ENCODE peak calls at places on chromosomes 16 and 17, in eight cellular contexts. Z, K, I, J, D, M, T and A are unnamed samples.

GRCh38 chr16:87384162-87384999 is 805 bp upstream of the FBXO31 start:
- DNase-seq in Z (no peak), K (peak), I (peak), J (no peak), D (no peak), M (no peak), T (no peak), A (peak)

GRCh38 chr16:15491430-15491829 is 57.0 kb downstream of the BMERB1 start:
- DNase-seq in Z (no peak), K (no peak), I (no peak), J (no peak), D (no peak), M (no peak), T (no peak), A (no peak)

GRCh38 chr17:68288804-68289203 is 2.1 kb downstream of the SLC16A6 start:
- DNase-seq in Z (no peak), K (no peak), I (no peak), J (no peak), D (no peak), M (no peak), T (no peak), A (peak)

GRCh38 chr17:10624966-10625365 is 32.1 kb downstream of the MYH3 start:
- DNase-seq in Z (no peak), K (no peak), I (no peak), J (no peak), D (no peak), M (no peak), T (no peak), A (no peak)

GRCh38 chr17:38628441-38628840 is 22.7 kb upstream of the SRCIN1 start:
- DNase-seq in Z (peak), K (peak), I (no peak), J (no peak), D (no peak), M (peak), T (peak), A (no peak)

GRCh38 chr16:71894229-71894920 is 956 bp upstream of the IST1 start:
- DNase-seq in Z (peak), K (peak), I (no peak), J (peak), D (peak), M (peak), T (peak), A (no peak)

GRCh38 chr17:79251824-79252223 is 177.2 kb downstream of the ENGASE start:
- DNase-seq in Z (peak), K (no peak), I (no peak), J (no peak), D (no peak), M (no peak), T (no peak), A (no peak)

GRCh38 chr16:85982563-85982939 is 83.6 kb downstream of the IRF8 start:
- DNase-seq in Z (no peak), K (no peak), I (no peak), J (no peak), D (no peak), M (no peak), T (no peak), A (no peak)

GRCh38 chr16:6274366-6274765 is 1058.3 kb upstream of the RBFOX1 start:
- DNase-seq in Z (no peak), K (no peak), I (no peak), J (no peak), D (no peak), M (no peak), T (peak), A (no peak)

GRCh38 chr17:74916851-74917199 is 6.2 kb downstream of the USH1G start:
- DNase-seq in Z (no peak), K (peak), I (no peak), J (no peak), D (no peak), M (no peak), T (no peak), A (no peak)

GRCh38 chr17:59626756-59627155 is 7.1 kb downstream of the CLTC start:
- DNase-seq in Z (no peak), K (no peak), I (no peak), J (no peak), D (no peak), M (no peak), T (no peak), A (no peak)

GRCh38 chr16:30521873-30522641 is 4.3 kb downstream of the ZNF768 start:
- DNase-seq in Z (no peak), K (no peak), I (no peak), J (no peak), D (no peak), M (no peak), T (no peak), A (no peak)

GRCh38 chr17:44522883-44523671 is 19.9 kb upstream of the GPATCH8 start:
- DNase-seq in Z (peak), K (peak), I (no peak), J (no peak), D (peak), M (peak), T (peak), A (peak)

GRCh38 chr17:78279360-78279990 is 48.0 kb downstream of the TMEM235 start:
- DNase-seq in Z (no peak), K (no peak), I (no peak), J (no peak), D (no peak), M (no peak), T (no peak), A (no peak)

GRCh38 chr16:21646721-21647561 is 5.5 kb downstream of the IGSF6 start:
- DNase-seq in Z (peak), K (no peak), I (no peak), J (no peak), D (no peak), M (no peak), T (no peak), A (peak)

GRCh38 chr17:38748329-38749221 is at the start of gene PCGF2:
- DNase-seq in Z (peak), K (peak), I (peak), J (peak), D (peak), M (peak), T (peak), A (peak)

GRCh38 chr17:77042688-77043330 is 98.0 kb upstream of the SEC14L1 start:
- DNase-seq in Z (no peak), K (no peak), I (no peak), J (no peak), D (no peak), M (no peak), T (no peak), A (no peak)

GRCh38 chr17:47225436-47225858 is 16.3 kb downstream of the MYL4 start:
- DNase-seq in Z (peak), K (no peak), I (no peak), J (no peak), D (peak), M (peak), T (peak), A (no peak)

GRCh38 chr16:57409065-57409464 is 4.5 kb downstream of the CCL17 start:
- DNase-seq in Z (no peak), K (no peak), I (no peak), J (no peak), D (no peak), M (no peak), T (no peak), A (no peak)

GRCh38 chr17:48642843-48643696 is 16.9 kb upstream of the HOXB9 start:
- DNase-seq in Z (no peak), K (no peak), I (no peak), J (no peak), D (no peak), M (no peak), T (no peak), A (no peak)

GRCh38 chr17:68085751-68086445 is 50.4 kb downstream of the KPNA2 start:
- DNase-seq in Z (no peak), K (no peak), I (no peak), J (no peak), D (no peak), M (no peak), T (no peak), A (no peak)

GRCh38 chr16:66130296-66130910 is 236.1 kb upstream of the CDH5 start:
- DNase-seq in Z (no peak), K (no peak), I (no peak), J (no peak), D (peak), M (peak), T (peak), A (no peak)

GRCh38 chr17:40550608-40551007 is 14.7 kb downstream of the CCR7 start:
- DNase-seq in Z (no peak), K (no peak), I (no peak), J (peak), D (peak), M (peak), T (peak), A (peak)

GRCh38 chr16:28845173-28846079 is 722 bp downstream of the TUFM start:
- DNase-seq in Z (peak), K (no peak), I (no peak), J (no peak), D (peak), M (peak), T (peak), A (peak)

GRCh38 chr17:2101448-2102257 is 46.8 kb downstream of the HIC1 start:
- DNase-seq in Z (peak), K (no peak), I (no peak), J (no peak), D (peak), M (no peak), T (no peak), A (no peak)

GRCh38 chr16:69513180-69513966 is 52.4 kb upstream of the NFAT5 start:
- DNase-seq in Z (peak), K (no peak), I (no peak), J (no peak), D (peak), M (peak), T (no peak), A (no peak)

GRCh38 chr16:73066321-73066926 is 18.5 kb upstream of the ZFHX3 start:
- DNase-seq in Z (no peak), K (no peak), I (no peak), J (no peak), D (no peak), M (no peak), T (no peak), A (no peak)

GRCh38 chr17:78697122-78697845 is 84.8 kb downstream of the CYTH1 start:
- DNase-seq in Z (no peak), K (no peak), I (no peak), J (no peak), D (peak), M (peak), T (peak), A (no peak)

GRCh38 chr17:8986295-8986694 is 20.8 kb upstream of the PIK3R5 start:
- DNase-seq in Z (no peak), K (no peak), I (no peak), J (no peak), D (no peak), M (no peak), T (no peak), A (no peak)
- TF ChIP-seq CTCF in Z (peak), K (no peak), I (no peak), J (no peak), D (no peak), M (no peak), T (no peak), A (no peak)

GRCh38 chr17:41959336-41960095 is 7.1 kb upstream of the CNP start:
- DNase-seq in Z (peak), K (peak), I (no peak), J (no peak), D (peak), M (peak), T (peak), A (peak)
- TF ChIP-seq CTCF in Z (peak), K (peak), I (no peak), J (peak), D (peak), M (peak), T (peak), A (no peak)

GRCh38 chr16:9124908-9125584 is 33.6 kb downstream of the HAPSTR1 start:
- DNase-seq in Z (no peak), K (peak), I (no peak), J (no peak), D (no peak), M (no peak), T (no peak), A (no peak)
- TF ChIP-seq CTCF in Z (peak), K (peak), I (no peak), J (no peak), D (no peak), M (no peak), T (no peak), A (no peak)

GRCh38 chr16:55003916-55004315 is 73.3 kb downstream of the IRX5 start:
- DNase-seq in Z (no peak), K (no peak), I (no peak), J (no peak), D (no peak), M (no peak), T (no peak), A (no peak)

GRCh38 chr16:55001931-55002330 is 71.3 kb downstream of the IRX5 start:
- DNase-seq in Z (peak), K (no peak), I (no peak), J (no peak), D (peak), M (no peak), T (peak), A (no peak)

GRCh38 chr16:55003306-55003705 is 72.6 kb downstream of the IRX5 start:
- DNase-seq in Z (no peak), K (no peak), I (no peak), J (no peak), D (no peak), M (no peak), T (no peak), A (no peak)

GRCh38 chr16:55000595-55000994 is 69.9 kb downstream of the IRX5 start:
- DNase-seq in Z (peak), K (no peak), I (no peak), J (no peak), D (peak), M (no peak), T (peak), A (no peak)

GRCh38 chr16:54998834-54999233 is 68.2 kb downstream of the IRX5 start:
- DNase-seq in Z (no peak), K (no peak), I (no peak), J (no peak), D (peak), M (no peak), T (no peak), A (no peak)
- TF ChIP-seq CTCF in Z (no peak), K (no peak), I (no peak), J (no peak), D (no peak), M (no peak), T (no peak), A (no peak)